ENCODE peak calls at places on chromosomes 6 and 20, in four cellular contexts. K, P, D and R are unnamed samples.

GRCh38 chr20:36017034-36017951 is 48.9 kb downstream of the CNBD2 start:
- DNase-seq in P (peak; percentile 56), D (no peak), K (no peak), R (no peak)

GRCh38 chr20:40758790-40759189 is 69.8 kb upstream of the MAFB start:
- DNase-seq in P (no peak), K (no peak), D (no peak), R (no peak)

GRCh38 chr6:46476301-46476700 is 14.9 kb downstream of the RCAN2 start:
- DNase-seq in K (no peak), P (no peak), D (no peak), R (no peak)

GRCh38 chr6:5656226-5656625 is 350.5 kb downstream of the NRN1 start:
- DNase-seq in D (no peak), K (no peak), P (no peak), R (no peak)

GRCh38 chr6:152089992-152090391 is 282.5 kb downstream of the ESR1 start:
- DNase-seq in K (peak; percentile 45), D (no peak), P (no peak), R (no peak)

GRCh38 chr20:2103454-2104153 is 2.0 kb downstream of the STK35 start:
- DNase-seq in D (no peak), K (no peak), P (no peak), R (no peak)

GRCh38 chr6:163455553-163455952 is 41.0 kb downstream of the QKI start:
- DNase-seq in K (no peak), D (no peak), P (no peak), R (no peak)

GRCh38 chr6:166274739-166275370 is 33.3 kb downstream of the PRR18 start:
- DNase-seq in D (peak; percentile 58), P (no peak), K (no peak), R (no peak)

GRCh38 chr6:40406175-40406574 is 181.0 kb downstream of the LRFN2 start:
- DNase-seq in K (no peak), P (no peak), D (peak; percentile 27), R (peak; percentile 40)

GRCh38 chr20:50691585-50692552 is 527 bp upstream of the RIPOR3 start:
- DNase-seq in P (no peak), K (peak; percentile 48), D (peak; percentile 73), R (peak; percentile 40)

GRCh38 chr6:149254241-149254640 is 63.3 kb upstream of the TAB2 start:
- DNase-seq in D (no peak), K (no peak), P (no peak), R (no peak)

GRCh38 chr6:16184129-16184528 is 54.3 kb upstream of the GMPR start:
- DNase-seq in P (peak; percentile 44), D (no peak), K (no peak), R (peak; percentile 52)

GRCh38 chr6:47700596-47700995 is 2.2 kb downstream of the ADGRF4 start:
- DNase-seq in K (no peak), P (no peak), D (no peak), R (no peak)

GRCh38 chr20:24472426-24472825 is 3.0 kb downstream of the SYNDIG1 start:
- DNase-seq in D (no peak), P (no peak), K (no peak), R (no peak)

GRCh38 chr6:56380476-56380875 is 133.1 kb upstream of the COL21A1 start:
- DNase-seq in P (no peak), D (no peak), K (no peak), R (no peak)

GRCh38 chr6:115551510-115551909 is 509.2 kb downstream of the FRK start:
- DNase-seq in D (no peak), P (peak; percentile 13), K (no peak), R (peak; percentile 24)

GRCh38 chr6:82270791-82271392 is 23.3 kb upstream of the IBTK start:
- DNase-seq in P (no peak), D (no peak), K (no peak), R (no peak)

GRCh38 chr6:98547151-98547550 is 287.2 kb upstream of the POU3F2 start:
- DNase-seq in K (no peak), D (no peak), P (no peak), R (no peak)

GRCh38 chr20:9179193-9179802 is 110.4 kb downstream of the PLCB4 start:
- DNase-seq in D (no peak), P (no peak), K (no peak), R (no peak)

GRCh38 chr6:119129968-119130484 is 51.6 kb upstream of the FAM184A start:
- DNase-seq in K (no peak), D (no peak), P (peak; percentile 36), R (no peak)

GRCh38 chr6:13091192-13091591 is 237.1 kb downstream of the TBC1D7 start:
- DNase-seq in K (no peak), D (no peak), P (peak; percentile 39), R (no peak)

GRCh38 chr6:47144306-47144705 is 102.2 kb upstream of the ADGRF1 start:
- DNase-seq in K (no peak), P (no peak), D (no peak), R (no peak)

GRCh38 chr6:71444222-71444621 is 155.6 kb downstream of the OGFRL1 start:
- DNase-seq in K (no peak), D (no peak), P (no peak), R (no peak)

GRCh38 chr6:139882234-139882633 is 507.8 kb upstream of the CITED2 start:
- DNase-seq in P (no peak), K (no peak), D (no peak), R (no peak)

GRCh38 chr6:143098054-143098673 is 37.5 kb downstream of the AIG1 start:
- DNase-seq in K (no peak), D (no peak), P (no peak), R (no peak)

GRCh38 chr6:160733045-160733646 is 31.1 kb downstream of the PLG start:
- DNase-seq in D (no peak), P (peak; percentile 44), K (peak; percentile 30), R (peak; percentile 47)

GRCh38 chr6:3841711-3842565 is 7.2 kb upstream of the FAM50B start:
- DNase-seq in P (no peak), D (no peak), K (no peak), R (no peak)
- H3K4me3 ChIP-seq in P (no peak overlapping the region), D (no peak overlapping the region), K (no peak overlapping the region), R (no peak overlapping the region)

DNA sequence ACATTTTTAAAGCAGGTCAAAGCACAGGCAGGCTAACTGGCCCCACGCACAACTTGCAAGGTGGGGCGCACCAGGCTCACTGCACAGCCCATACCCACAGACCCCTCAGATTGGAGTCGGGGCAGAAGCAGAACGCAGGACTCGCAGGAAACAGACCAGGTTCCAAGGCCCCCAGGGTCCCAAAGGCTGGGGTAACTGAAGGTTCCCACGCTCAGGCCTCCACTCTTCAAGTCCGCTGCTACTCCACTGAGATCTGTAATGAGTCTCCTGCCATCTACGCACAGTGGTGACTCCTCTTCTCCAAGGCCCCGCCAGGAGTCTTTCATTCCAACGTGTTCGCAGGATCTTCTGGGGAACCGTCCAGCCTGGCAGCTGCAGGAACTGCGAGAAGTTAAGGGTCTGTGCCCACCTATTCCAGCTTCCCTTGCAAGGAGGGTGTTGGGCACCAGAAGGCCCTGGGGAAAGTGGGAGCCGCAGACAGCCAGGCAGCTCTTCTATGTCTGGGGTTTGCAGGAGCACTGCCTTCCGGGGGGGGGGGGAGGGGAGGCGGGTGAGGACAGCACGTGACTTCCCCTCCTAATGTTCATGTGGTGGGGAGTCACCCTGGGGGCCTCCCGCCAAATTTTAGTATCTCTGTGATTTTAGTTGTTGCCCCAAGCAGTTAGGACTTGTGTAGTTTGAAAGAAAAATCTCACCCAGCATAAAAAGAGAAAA is 2.0 kb upstream of the TAF4 start:
- DNase-seq in P (no peak), K (no peak), D (no peak), R (no peak)
- H3K4me1 ChIP-seq in P (peaks cover 48% of the 10 kb centered on the region), K (peaks cover 25% of the 10 kb centered on the region), D (peaks cover 39% of the 10 kb centered on the region), R (peaks cover 6% of the 10 kb centered on the region)

GRCh38 chr20:59042796-59043621 is 423 bp upstream of the PRELID3B start:
- DNase-seq in K (peak; percentile 96), P (peak; percentile 94), D (peak; percentile 96), R (peak; percentile 95)

GRCh38 chr20:59040682-59041081 is 1.9 kb downstream of the PRELID3B start:
- DNase-seq in P (no peak), K (no peak), D (no peak), R (no peak)

GRCh38 chr20:59037386-59037785 is 5.2 kb downstream of the PRELID3B start:
- DNase-seq in P (no peak), K (no peak), D (no peak), R (no peak)

GRCh38 chr20:59042151-59042795 is at the start of gene PRELID3B:
- DNase-seq in K (peak; percentile 54), P (no peak), D (peak; percentile 77), R (no peak)

GRCh38 chr20:59039233-59039632 is 3.4 kb downstream of the PRELID3B start:
- DNase-seq in D (no peak), P (no peak), K (no peak), R (no peak)
- H3K4me3 ChIP-seq in D (no peak overlapping the region), P (no peak overlapping the region), K (no peak overlapping the region), R (no peak overlapping the region)

GRCh38 chr6:33642897-33643296 is 21.8 kb downstream of the ITPR3 start:
- DNase-seq in D (no peak), P (no peak), K (no peak), R (peak; percentile 63)
- H3K4me1 ChIP-seq in D (no peaks in the 10 kb centered on the region), P (no peaks in the 10 kb centered on the region), K (no peaks in the 10 kb centered on the region), R (peaks cover 3% of the 10 kb centered on the region)

GRCh38 chr6:73451166-73452106 is 661 bp downstream of the CGAS start:
- DNase-seq in D (peak; percentile 70), P (peak; percentile 33), K (peak; percentile 38), R (peak; percentile 33)
- H3K4me3 ChIP-seq in D (peak overlapping the region; percentile 68), P (peak overlapping the region; percentile 77), K (peak overlapping the region; percentile 80), R (peak overlapping the region; percentile 45)

GRCh38 chr20:59046862-59047261 is 4.3 kb upstream of the PRELID3B start:
- DNase-seq in P (no peak), K (no peak), D (no peak), R (no peak)

GRCh38 chr20:59047938-59048680 is 5.5 kb upstream of the PRELID3B start:
- DNase-seq in K (no peak), D (no peak), P (no peak), R (no peak)

GRCh38 chr20:59044295-59044694 is 1.7 kb upstream of the PRELID3B start:
- DNase-seq in D (no peak), K (no peak), P (no peak), R (no peak)

GRCh38 chr20:59043698-59044097 is 1.1 kb upstream of the PRELID3B start:
- DNase-seq in K (no peak), P (no peak), D (no peak), R (no peak)

GRCh38 chr20:59044796-59045195 is 2.2 kb upstream of the PRELID3B start:
- DNase-seq in D (no peak), P (no peak), K (no peak), R (no peak)
- H3K4me1 ChIP-seq in D (peaks cover 28% of the 10 kb centered on the region), P (peaks cover 28% of the 10 kb centered on the region), K (peaks cover 18% of the 10 kb centered on the region), R (peaks cover 3% of the 10 kb centered on the region)